ENCODE peak calls at places on chromosomes 2 and 18, in ten cellular contexts. One of them, this sample, is unnamed.

GRCh38 chr2:161130354-161130753 is 29.9 kb upstream of the TANK start:
- DNase-seq in NCI-H510A treated with DMSO at 0.1 percent for 48 hours: no peak
- DNase-seq in ovary: no peak
- DNase-seq in heart left ventricle: no peak
- DNase-seq in WTC11: no peak
- DNase-seq in C1 segment of cervical spinal cord: no peak
- DNase-seq in GM12865: no peak
- DNase-seq in amygdala: no peak
- DNase-seq in fibroblast of villous mesenchyme: no peak
- DNase-seq in ACHN: no peak
- DNase-seq in this sample: no peak

GRCh38 chr2:140344842-140345241 is 1564.7 kb upstream of the NXPH2 start:
- DNase-seq in NCI-H510A treated with DMSO at 0.1 percent for 48 hours: no peak
- DNase-seq in ovary: no peak
- DNase-seq in heart left ventricle: no peak
- DNase-seq in WTC11: no peak
- DNase-seq in C1 segment of cervical spinal cord: no peak
- DNase-seq in GM12865: no peak
- DNase-seq in amygdala: no peak
- DNase-seq in fibroblast of villous mesenchyme: peak
- DNase-seq in ACHN: no peak
- DNase-seq in this sample: peak

GRCh38 chr2:47155091-47155876 is at the start of gene STPG4:
- DNase-seq in NCI-H510A treated with DMSO at 0.1 percent for 48 hours: no peak
- DNase-seq in ovary: no peak
- DNase-seq in heart left ventricle: no peak
- DNase-seq in WTC11: peak
- DNase-seq in C1 segment of cervical spinal cord: no peak
- DNase-seq in GM12865: peak
- DNase-seq in amygdala: no peak
- DNase-seq in fibroblast of villous mesenchyme: no peak
- DNase-seq in ACHN: no peak
- DNase-seq in this sample: no peak

GRCh38 chr2:36469701-36470100 is 114.1 kb downstream of the CRIM1 start:
- DNase-seq in NCI-H510A treated with DMSO at 0.1 percent for 48 hours: no peak
- DNase-seq in ovary: no peak
- DNase-seq in heart left ventricle: no peak
- DNase-seq in WTC11: no peak
- DNase-seq in C1 segment of cervical spinal cord: no peak
- DNase-seq in GM12865: no peak
- DNase-seq in amygdala: no peak
- DNase-seq in fibroblast of villous mesenchyme: no peak
- DNase-seq in ACHN: no peak
- DNase-seq in this sample: no peak

GRCh38 chr2:177622516-177622915 is 229.9 kb downstream of the AGPS start:
- DNase-seq in NCI-H510A treated with DMSO at 0.1 percent for 48 hours: no peak
- DNase-seq in ovary: no peak
- DNase-seq in heart left ventricle: no peak
- DNase-seq in WTC11: peak
- DNase-seq in C1 segment of cervical spinal cord: no peak
- DNase-seq in GM12865: no peak
- DNase-seq in amygdala: no peak
- DNase-seq in fibroblast of villous mesenchyme: no peak
- DNase-seq in ACHN: peak
- DNase-seq in this sample: peak

GRCh38 chr18:54223568-54224241 is 764 bp downstream of the MBD2 start:
- DNase-seq in NCI-H510A treated with DMSO at 0.1 percent for 48 hours: peak
- DNase-seq in ovary: peak
- DNase-seq in heart left ventricle: no peak
- DNase-seq in WTC11: peak
- DNase-seq in C1 segment of cervical spinal cord: peak
- DNase-seq in GM12865: peak
- DNase-seq in amygdala: no peak
- DNase-seq in fibroblast of villous mesenchyme: peak
- DNase-seq in ACHN: peak
- DNase-seq in this sample: peak

GRCh38 chr2:118855451-118856279 is 8.2 kb upstream of the EN1 start:
- DNase-seq in NCI-H510A treated with DMSO at 0.1 percent for 48 hours: peak
- DNase-seq in ovary: peak
- DNase-seq in heart left ventricle: peak
- DNase-seq in WTC11: peak
- DNase-seq in C1 segment of cervical spinal cord: peak
- DNase-seq in GM12865: peak
- DNase-seq in amygdala: peak
- DNase-seq in fibroblast of villous mesenchyme: peak
- DNase-seq in ACHN: peak
- DNase-seq in this sample: peak

GRCh38 chr2:151334082-151334815 is 23.1 kb upstream of the TNFAIP6 start:
- DNase-seq in NCI-H510A treated with DMSO at 0.1 percent for 48 hours: no peak
- DNase-seq in ovary: no peak
- DNase-seq in heart left ventricle: no peak
- DNase-seq in WTC11: no peak
- DNase-seq in C1 segment of cervical spinal cord: no peak
- DNase-seq in GM12865: no peak
- DNase-seq in amygdala: no peak
- DNase-seq in fibroblast of villous mesenchyme: peak
- DNase-seq in ACHN: no peak
- DNase-seq in this sample: peak

GRCh38 chr2:53740170-53740569 is 27.4 kb upstream of the CHAC2 start:
- DNase-seq in NCI-H510A treated with DMSO at 0.1 percent for 48 hours: no peak
- DNase-seq in ovary: no peak
- DNase-seq in heart left ventricle: no peak
- DNase-seq in WTC11: no peak
- DNase-seq in C1 segment of cervical spinal cord: no peak
- DNase-seq in GM12865: no peak
- DNase-seq in amygdala: no peak
- DNase-seq in fibroblast of villous mesenchyme: peak
- DNase-seq in ACHN: peak
- DNase-seq in this sample: no peak

GRCh38 chr18:76822510-76823165 is at the start of gene ZNF236:
- DNase-seq in NCI-H510A treated with DMSO at 0.1 percent for 48 hours: peak
- DNase-seq in ovary: peak
- DNase-seq in heart left ventricle: peak
- DNase-seq in WTC11: peak
- DNase-seq in C1 segment of cervical spinal cord: peak
- DNase-seq in GM12865: peak
- DNase-seq in amygdala: peak
- DNase-seq in fibroblast of villous mesenchyme: peak
- DNase-seq in ACHN: peak
- DNase-seq in this sample: peak

GRCh38 chr2:42332575-42332974 is 28.4 kb downstream of the COX7A2L start:
- DNase-seq in NCI-H510A treated with DMSO at 0.1 percent for 48 hours: no peak
- DNase-seq in ovary: no peak
- DNase-seq in heart left ventricle: no peak
- DNase-seq in WTC11: no peak
- DNase-seq in C1 segment of cervical spinal cord: no peak
- DNase-seq in GM12865: no peak
- DNase-seq in amygdala: no peak
- DNase-seq in fibroblast of villous mesenchyme: no peak
- DNase-seq in ACHN: no peak
- DNase-seq in this sample: no peak

GRCh38 chr18:56256659-56257058 is 381.7 kb downstream of the TXNL1 start:
- DNase-seq in NCI-H510A treated with DMSO at 0.1 percent for 48 hours: no peak
- DNase-seq in ovary: no peak
- DNase-seq in heart left ventricle: no peak
- DNase-seq in WTC11: no peak
- DNase-seq in C1 segment of cervical spinal cord: no peak
- DNase-seq in GM12865: no peak
- DNase-seq in amygdala: no peak
- DNase-seq in fibroblast of villous mesenchyme: no peak
- DNase-seq in ACHN: no peak
- DNase-seq in this sample: no peak

GRCh38 chr2:164840458-164840929 is 1.1 kb downstream of the COBLL1 start:
- DNase-seq in NCI-H510A treated with DMSO at 0.1 percent for 48 hours: peak
- DNase-seq in ovary: peak
- DNase-seq in heart left ventricle: peak
- DNase-seq in WTC11: peak
- DNase-seq in C1 segment of cervical spinal cord: no peak
- DNase-seq in GM12865: no peak
- DNase-seq in amygdala: no peak
- DNase-seq in fibroblast of villous mesenchyme: no peak
- DNase-seq in ACHN: peak
- DNase-seq in this sample: peak

GRCh38 chr2:224944707-224945106 is 97.6 kb downstream of the DOCK10 start:
- DNase-seq in NCI-H510A treated with DMSO at 0.1 percent for 48 hours: no peak
- DNase-seq in ovary: no peak
- DNase-seq in heart left ventricle: no peak
- DNase-seq in WTC11: no peak
- DNase-seq in C1 segment of cervical spinal cord: no peak
- DNase-seq in GM12865: no peak
- DNase-seq in amygdala: no peak
- DNase-seq in fibroblast of villous mesenchyme: no peak
- DNase-seq in ACHN: no peak
- DNase-seq in this sample: no peak

GRCh38 chr2:43356774-43357173 is 130.4 kb upstream of the ZFP36L2 start:
- DNase-seq in NCI-H510A treated with DMSO at 0.1 percent for 48 hours: no peak
- DNase-seq in ovary: no peak
- DNase-seq in heart left ventricle: no peak
- DNase-seq in WTC11: no peak
- DNase-seq in C1 segment of cervical spinal cord: no peak
- DNase-seq in GM12865: no peak
- DNase-seq in amygdala: no peak
- DNase-seq in fibroblast of villous mesenchyme: peak
- DNase-seq in ACHN: no peak
- DNase-seq in this sample: no peak

GRCh38 chr2:226649871-226650660 is 149.6 kb downstream of the IRS1 start:
- DNase-seq in NCI-H510A treated with DMSO at 0.1 percent for 48 hours: peak
- DNase-seq in ovary: peak
- DNase-seq in heart left ventricle: no peak
- DNase-seq in WTC11: peak
- DNase-seq in C1 segment of cervical spinal cord: peak
- DNase-seq in GM12865: peak
- DNase-seq in amygdala: peak
- DNase-seq in fibroblast of villous mesenchyme: peak
- DNase-seq in ACHN: no peak
- DNase-seq in this sample: peak

GRCh38 chr2:48346124-48346536 is 183.8 kb upstream of the STON1 start:
- DNase-seq in NCI-H510A treated with DMSO at 0.1 percent for 48 hours: no peak
- DNase-seq in ovary: peak
- DNase-seq in heart left ventricle: no peak
- DNase-seq in WTC11: no peak
- DNase-seq in C1 segment of cervical spinal cord: peak
- DNase-seq in GM12865: no peak
- DNase-seq in amygdala: no peak
- DNase-seq in fibroblast of villous mesenchyme: peak
- DNase-seq in ACHN: peak
- DNase-seq in this sample: peak

GRCh38 chr2:113077921-113078320 is 10.2 kb downstream of the IL1F10 start:
- DNase-seq in NCI-H510A treated with DMSO at 0.1 percent for 48 hours: no peak
- DNase-seq in ovary: no peak
- DNase-seq in heart left ventricle: no peak
- DNase-seq in WTC11: no peak
- DNase-seq in C1 segment of cervical spinal cord: no peak
- DNase-seq in GM12865: no peak
- DNase-seq in amygdala: no peak
- DNase-seq in fibroblast of villous mesenchyme: no peak
- DNase-seq in ACHN: peak
- DNase-seq in this sample: peak

GRCh38 chr2:66481100-66481549 is 46.2 kb downstream of the MEIS1 start:
- DNase-seq in NCI-H510A treated with DMSO at 0.1 percent for 48 hours: no peak
- DNase-seq in ovary: no peak
- DNase-seq in heart left ventricle: no peak
- DNase-seq in WTC11: no peak
- DNase-seq in C1 segment of cervical spinal cord: no peak
- DNase-seq in GM12865: no peak
- DNase-seq in amygdala: no peak
- DNase-seq in fibroblast of villous mesenchyme: peak
- DNase-seq in ACHN: no peak
- DNase-seq in this sample: no peak